ENCODE peak calls at places on chromosomes 13 and 19, in five cellular contexts. V is trophoblast cell, M is H1, J is IMR-90, E is mesendoderm. R is an unnamed sample.

GRCh38 chr19:4916292-4917082 is 7.2 kb downstream of the UHRF1 start:
- DNase-seq in E (no peak), M (no peak), V (no peak), J (no peak), R (no peak)

GRCh38 chr19:53388904-53389303 is 6.0 kb upstream of the ZNF765 start:
- DNase-seq in M (no peak), J (peak), E (no peak), V (no peak), R (no peak)

GRCh38 chr13:87736849-87737400 is 65.8 kb downstream of the SLITRK5 start:
- DNase-seq in M (no peak), J (no peak), E (no peak), V (no peak), R (no peak)

GRCh38 chr13:30140973-30141372 is 166.4 kb downstream of the KATNAL1 start:
- DNase-seq in E (no peak), J (no peak), M (no peak), V (no peak), R (no peak)

GRCh38 chr19:6376512-6377193 is 920 bp upstream of the PSPN start:
- DNase-seq in M (no peak), V (peak), J (no peak), E (no peak), R (no peak)

GRCh38 chr13:114050536-114051450 is 76.9 kb upstream of the C13orf46 start:
- DNase-seq in E (no peak), V (no peak), M (no peak), J (no peak), R (no peak)

GRCh38 chr13:50691176-50691681 is 152.3 kb downstream of the DLEU7 start:
- DNase-seq in V (no peak), E (no peak), J (no peak), M (no peak), R (no peak)

GRCh38 chr19:7971553-7972520 is 28.4 kb upstream of the TIMM44 start:
- DNase-seq in E (no peak), V (no peak), M (no peak), J (no peak), R (no peak)

GRCh38 chr19:3057275-3057714 is 5.0 kb downstream of the TLE5 start:
- DNase-seq in V (no peak), J (no peak), M (no peak), E (peak), R (peak)

GRCh38 chr13:86830046-86830445 is 841.1 kb upstream of the SLITRK5 start:
- DNase-seq in V (no peak), J (no peak), M (no peak), E (no peak), R (no peak)

GRCh38 chr13:42215578-42216421 is 56.2 kb upstream of the AKAP11 start:
- DNase-seq in E (peak), M (no peak), V (no peak), J (peak), R (peak)

GRCh38 chr19:11479470-11480080 is 1.3 kb downstream of the ELAVL3 start:
- DNase-seq in E (peak), J (no peak), V (no peak), M (peak), R (peak)

GRCh38 chr13:46675016-46675415 is 121.9 kb downstream of the ESD start:
- DNase-seq in E (no peak), J (no peak), M (no peak), V (no peak), R (no peak)

GRCh38 chr13:90396266-90396665 is 951.2 kb upstream of the MIR17HG start:
- DNase-seq in V (no peak), J (no peak), E (peak), M (no peak), R (no peak)

GRCh38 chr13:109145631-109146030 is 516.2 kb downstream of the MYO16 start:
- DNase-seq in E (peak), M (no peak), V (peak), J (peak), R (no peak)

GRCh38 chr19:12825259-12826131 is 8.9 kb downstream of the RTBDN start:
- DNase-seq in V (peak), E (peak), J (no peak), M (no peak), R (peak)

GRCh38 chr13:106274551-106275208 is 260.8 kb downstream of the EFNB2 start:
- DNase-seq in E (no peak), V (no peak), J (no peak), M (no peak), R (no peak)

GRCh38 chr19:47003611-47003935 is 16.1 kb upstream of the NPAS1 start:
- DNase-seq in V (no peak), J (peak), M (no peak), E (no peak), R (no peak)

DNA sequence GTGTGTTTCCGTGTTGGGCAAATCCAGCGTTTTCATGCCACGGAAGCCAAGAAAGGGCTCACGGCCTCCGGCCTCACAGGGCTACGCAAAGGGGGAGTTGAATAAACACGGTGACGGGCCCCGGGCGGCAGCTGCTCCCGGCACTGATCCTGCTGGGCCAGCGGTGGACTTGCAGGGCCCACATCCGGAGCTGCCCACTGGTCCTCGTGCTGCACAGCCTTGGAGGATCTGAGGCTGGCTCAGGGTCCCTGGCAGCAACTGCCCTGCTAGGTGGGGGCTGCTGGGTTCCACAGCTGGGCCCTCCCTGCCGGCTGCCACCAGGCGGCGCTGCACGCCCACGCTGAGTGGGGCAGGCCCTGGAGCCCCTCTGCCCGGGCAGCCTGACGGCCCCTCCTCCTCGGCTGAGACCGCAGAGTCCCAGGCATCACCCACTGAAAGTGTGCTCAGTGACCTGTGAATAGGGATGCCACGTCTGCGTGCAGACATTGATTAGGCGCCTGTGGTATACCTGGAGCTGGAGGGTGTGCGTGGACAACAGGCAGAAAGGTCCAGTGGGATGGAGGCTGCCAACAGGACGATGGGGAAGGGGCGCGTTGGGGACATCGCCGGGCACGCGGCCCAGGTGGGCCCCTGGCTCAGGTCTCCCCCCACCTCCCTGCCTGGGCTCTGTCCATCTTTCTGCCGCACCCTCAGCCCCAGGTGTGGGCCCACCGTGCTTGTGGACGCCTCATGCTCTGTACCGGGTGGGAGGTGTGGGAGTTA is 5.3 kb upstream of the HCN2 start:
- DNase-seq in M (no peak), J (peak), V (peak), E (peak), R (peak)
- H3K18ac ChIP-seq in M (peak), J (no peak), V (no peak), E (no peak), R (no peak)

GRCh38 chr19:37931941-37932655 is 25.1 kb downstream of the SIPA1L3 start:
- DNase-seq in M (peak), V (peak), J (peak), E (peak), R (peak)
- H3K9ac ChIP-seq in M (peak), V (no peak), J (no peak), E (peak), R (peak)

DNA sequence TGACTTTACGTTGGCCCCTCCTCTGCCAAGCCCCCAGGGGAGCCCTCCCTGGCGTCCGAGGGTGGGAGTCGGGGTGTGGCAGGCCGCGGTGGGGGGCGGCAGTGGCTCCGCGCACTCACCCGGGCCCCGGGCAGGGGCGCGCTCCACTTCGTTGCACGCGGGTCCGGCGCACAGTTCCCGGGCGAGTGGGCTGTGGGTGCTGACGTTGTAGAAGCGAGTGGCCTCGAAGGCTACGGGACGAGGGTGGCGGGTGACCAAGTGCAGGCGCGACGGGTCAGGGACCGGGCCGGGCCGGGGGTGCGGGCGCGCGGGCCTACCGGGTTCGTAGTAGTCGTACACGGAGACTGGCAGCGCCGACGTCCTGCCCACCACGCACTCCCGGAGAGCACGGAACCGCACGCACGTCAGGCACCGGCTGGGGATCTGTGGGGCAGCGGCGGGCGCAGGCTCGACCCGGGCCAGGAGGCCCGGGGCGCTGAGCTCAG is 8.8 kb downstream of the F2RL3 start:
- DNase-seq in J (no peak), M (no peak), V (peak), E (no peak), R (no peak)
- H3K18ac ChIP-seq in J (no peak), M (no peak), V (no peak), E (peak), R (no peak)

DNA sequence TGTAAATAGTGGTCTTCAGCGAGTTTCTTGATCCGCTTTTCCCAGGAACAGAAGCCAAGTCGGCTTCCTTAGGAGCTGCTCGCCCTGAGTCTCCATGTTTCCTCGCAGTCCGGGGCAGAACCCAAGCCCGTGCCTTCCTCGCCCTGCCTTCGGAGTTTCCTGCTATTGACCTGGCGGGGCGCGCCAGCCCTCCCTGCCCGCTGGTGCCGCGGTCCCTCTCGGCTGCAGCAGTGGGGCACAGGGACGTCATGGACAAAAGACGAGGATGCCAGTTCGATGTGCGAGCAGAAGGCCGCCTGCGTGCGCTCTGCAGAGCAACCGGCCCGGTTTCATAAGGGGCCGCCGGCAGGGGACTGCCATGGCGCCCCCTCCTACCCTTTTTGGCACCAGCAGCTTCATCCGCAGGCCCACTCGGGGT is 156.6 kb downstream of the TM9SF2 start:
- DNase-seq in M (no peak), V (no peak), J (no peak), E (peak), R (peak)
- H3K9ac ChIP-seq in M (peak), V (no peak), J (peak), E (peak), R (peak)